ENCODE peak calls at places on chromosome 4, in seven cellular contexts. X, Z, C, O, Y, P and L are unnamed samples.

GRCh38 chr4:158535130-158535614 is 13.5 kb downstream of the RXFP1 start:
- DNase-seq in Z (no peak), X (no peak), Y (no peak), P (no peak), O (peak), C (no peak), L (no peak)

GRCh38 chr4:144782345-144782744 is 136.4 kb downstream of the HHIP start:
- DNase-seq in X (no peak), P (no peak), C (no peak), Y (no peak), Z (no peak), O (peak), L (no peak)

GRCh38 chr4:187309456-187309855 is 585.8 kb upstream of the FAT1 start:
- DNase-seq in O (no peak), Y (no peak), X (no peak), P (no peak), Z (no peak), C (no peak), L (no peak)

GRCh38 chr4:138558886-138559285 is 316.7 kb upstream of the SLC7A11 start:
- DNase-seq in Y (no peak), C (no peak), O (no peak), P (no peak), Z (no peak), X (no peak), L (no peak)

GRCh38 chr4:107974523-107974922 is 15.2 kb upstream of the HADH start:
- DNase-seq in X (no peak), P (no peak), C (no peak), O (no peak), Z (no peak), Y (no peak), L (no peak)

GRCh38 chr4:8761167-8761823 is 110.3 kb downstream of the HMX1 start:
- DNase-seq in Y (no peak), C (no peak), X (no peak), P (no peak), O (no peak), Z (no peak), L (no peak)

GRCh38 chr4:103012085-103012484 is 7.4 kb downstream of the SLC9B1 start:
- DNase-seq in C (no peak), P (no peak), O (peak), X (no peak), Y (no peak), Z (no peak), L (no peak)

GRCh38 chr4:126733301-126733700 is 899.5 kb upstream of the INTU start:
- DNase-seq in P (no peak), O (no peak), Z (no peak), Y (no peak), X (no peak), C (no peak), L (no peak)

GRCh38 chr4:173752610-173753009 is 222.6 kb upstream of the HAND2 start:
- DNase-seq in P (no peak), X (peak), C (no peak), O (peak), Z (peak), Y (peak), L (no peak)

GRCh38 chr4:8662776-8663175 is 70.2 kb downstream of the CPZ start:
- DNase-seq in Y (no peak), P (no peak), O (no peak), X (no peak), Z (no peak), C (no peak), L (no peak)

GRCh38 chr4:126191536-126191935 is 876.8 kb downstream of the FAT4 start:
- DNase-seq in O (no peak), Y (no peak), C (no peak), X (no peak), P (no peak), Z (no peak), L (no peak)

GRCh38 chr4:54728342-54728741 is 70.6 kb downstream of the KIT start:
- DNase-seq in C (no peak), P (no peak), Y (no peak), O (no peak), X (no peak), Z (no peak), L (no peak)

GRCh38 chr4:174041555-174042110 is 241.8 kb downstream of the FBXO8 start:
- DNase-seq in Y (no peak), C (no peak), P (no peak), Z (peak), X (no peak), O (no peak), L (no peak)

GRCh38 chr4:144646523-144647094 is 653 bp downstream of the HHIP start:
- DNase-seq in C (no peak), Z (peak), O (peak), X (no peak), P (no peak), Y (peak), L (no peak)

GRCh38 chr4:113270520-113271319 is 221.3 kb downstream of the ANK2 start:
- DNase-seq in C (no peak), Y (no peak), Z (peak), P (no peak), O (no peak), X (no peak), L (no peak)

GRCh38 chr4:1329408-1330371 is 17.3 kb upstream of the UVSSA start:
- DNase-seq in Y (no peak), Z (no peak), P (no peak), X (no peak), C (no peak), O (no peak), L (no peak)

GRCh38 chr4:14143892-14144291 is 516.4 kb upstream of the BOD1L1 start:
- DNase-seq in P (no peak), Y (no peak), X (peak), C (no peak), O (no peak), Z (peak), L (no peak)

GRCh38 chr4:44256414-44256813 is 192.2 kb downstream of the KCTD8 start:
- DNase-seq in Y (no peak), P (no peak), C (no peak), O (no peak), X (no peak), Z (peak), L (no peak)

GRCh38 chr4:6137027-6137746 is 63.2 kb downstream of the JAKMIP1 start:
- DNase-seq in C (no peak), Z (peak), Y (no peak), X (no peak), O (no peak), P (no peak), L (no peak)

GRCh38 chr4:6137747-6138135 is 62.6 kb downstream of the JAKMIP1 start:
- DNase-seq in X (no peak), Y (no peak), O (no peak), C (no peak), Z (no peak), P (no peak), L (no peak)

DNA sequence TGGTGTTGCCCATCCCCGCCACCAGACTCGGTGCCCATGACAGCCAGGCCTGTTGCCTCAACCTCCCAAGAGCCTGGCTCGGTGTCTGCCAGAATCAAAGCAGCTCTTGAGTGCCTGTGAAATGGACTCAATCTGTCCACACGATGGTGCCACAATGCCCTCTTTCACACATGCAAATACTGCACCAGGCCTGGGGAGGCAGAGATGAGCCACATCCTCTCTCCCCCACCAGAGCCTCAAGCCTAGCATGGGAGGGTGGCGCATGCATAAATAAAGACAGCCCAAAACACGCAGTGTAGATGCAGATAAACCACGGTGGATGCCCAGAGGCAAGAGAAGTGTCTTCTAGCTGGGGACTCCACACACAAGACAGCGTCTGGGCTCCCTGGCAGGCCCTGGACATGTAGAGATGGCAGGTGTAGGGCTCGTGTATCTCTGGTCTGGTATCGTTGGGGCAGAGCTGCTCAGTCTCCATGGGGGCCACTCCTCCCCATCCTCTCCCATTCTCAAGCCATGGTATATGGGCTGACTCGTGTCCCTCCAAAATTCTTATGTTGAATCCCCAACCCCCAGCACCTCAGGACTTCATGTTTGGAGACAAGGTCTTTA is 65.6 kb downstream of the JAKMIP1 start:
- DNase-seq in Z (peak), C (no peak), Y (no peak), O (no peak), P (no peak), X (peak), L (no peak)
- TF ChIP-seq CTCF in Z (peak), C (no peak), Y (no peak), O (no peak), P (no peak), X (peak), L (no peak)

GRCh38 chr4:2441393-2442174 is 22.8 kb downstream of the CFAP99 start:
- DNase-seq in C (peak), Y (peak), Z (peak), X (peak), P (peak), O (peak), L (no peak)
- TF ChIP-seq CTCF in C (peak), Y (peak), Z (peak), X (peak), P (peak), O (peak), L (peak)

GRCh38 chr4:152991361-152991760 is 55.2 kb downstream of the FHDC1 start:
- DNase-seq in Z (no peak), Y (no peak), X (peak), O (no peak), C (no peak), P (no peak), L (no peak)
- TF ChIP-seq CTCF in Z (no peak), Y (no peak), X (no peak), O (no peak), C (no peak), P (no peak), L (no peak)

DNA sequence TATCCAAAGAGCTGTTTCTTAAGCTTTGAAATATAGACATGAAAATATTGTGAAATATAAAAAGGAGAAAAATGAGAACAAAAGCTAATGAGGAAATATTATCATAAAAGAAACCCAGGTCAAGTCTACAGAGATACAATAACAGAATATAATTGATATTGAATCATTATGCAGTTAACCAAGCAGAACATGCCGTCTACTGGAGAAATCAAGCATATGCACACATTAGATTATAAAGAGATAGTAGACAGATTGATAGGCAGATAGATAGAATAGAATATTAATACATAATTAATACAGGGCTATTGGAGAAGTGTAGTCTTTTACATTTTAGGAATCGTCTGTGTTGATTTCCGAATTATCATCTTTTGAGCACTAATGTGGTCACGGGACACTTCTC is 208.5 kb downstream of the EPHA5 start:
- DNase-seq in X (no peak), O (no peak), C (no peak), Z (no peak), Y (no peak), P (no peak), L (no peak)
- TF ChIP-seq CTCF in X (no peak), O (no peak), C (no peak), Z (no peak), Y (no peak), P (no peak), L (no peak)

GRCh38 chr4:148415500-148415899 is 26.7 kb downstream of the NR3C2 start:
- DNase-seq in P (no peak), X (peak), Y (no peak), O (peak), C (no peak), Z (no peak), L (no peak)
- TF ChIP-seq CTCF in P (no peak), X (peak), Y (no peak), O (no peak), C (no peak), Z (no peak), L (no peak)

GRCh38 chr4:22869235-22869634 is 176.5 kb downstream of the GBA3 start:
- DNase-seq in C (no peak), X (no peak), P (no peak), Z (peak), Y (no peak), O (no peak), L (no peak)
- TF ChIP-seq CTCF in C (no peak), X (peak), P (no peak), Z (peak), Y (no peak), O (no peak), L (no peak)

DNA sequence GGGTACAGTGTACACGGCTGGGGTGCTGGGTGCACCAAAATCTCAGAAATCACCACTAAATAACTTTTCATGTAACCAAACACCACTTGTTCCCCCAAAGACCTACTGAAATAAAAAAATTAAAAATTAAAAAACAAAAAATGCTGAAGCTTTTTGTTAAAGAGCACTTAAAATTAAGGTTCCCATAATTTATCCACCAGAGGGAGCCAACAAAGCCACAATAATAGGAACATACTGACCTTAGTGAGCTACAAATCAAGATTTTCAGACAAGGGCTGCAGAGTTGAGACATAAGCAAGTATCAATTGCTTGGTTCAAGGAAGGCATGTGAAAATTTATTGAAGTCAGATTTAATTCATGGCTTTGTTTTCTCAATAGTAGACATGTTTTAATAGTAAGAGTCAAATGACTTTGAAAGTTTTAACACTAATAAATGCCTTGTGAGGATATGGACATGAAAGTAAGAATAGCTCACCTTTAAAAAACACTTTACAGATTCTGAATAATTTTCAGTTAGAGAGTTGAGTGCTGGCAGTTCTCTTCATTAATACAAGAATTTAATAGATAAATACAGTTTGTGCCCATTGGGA is 43.0 kb upstream of the SCOC start:
- DNase-seq in C (no peak), O (peak), Y (no peak), Z (peak), X (peak), P (no peak), L (no peak)
- TF ChIP-seq CTCF in C (peak), O (peak), Y (peak), Z (peak), X (peak), P (no peak), L (peak)

GRCh38 chr4:37243722-37244582 is 591 bp upstream of the NWD2 start:
- DNase-seq in Y (peak), C (peak), X (no peak), Z (peak), O (no peak), P (no peak), L (peak)
- TF ChIP-seq CTCF in Y (peak), C (peak), X (no peak), Z (peak), O (no peak), P (no peak), L (no peak)

GRCh38 chr4:85127653-85128052 is 161.2 kb upstream of the WDFY3 start:
- DNase-seq in Y (peak), P (no peak), X (peak), Z (peak), C (no peak), O (no peak), L (no peak)
- TF ChIP-seq CTCF in Y (peak), P (peak), X (peak), Z (peak), C (peak), O (peak), L (peak)

GRCh38 chr4:73620115-73620792 is at the start of gene RASSF6:
- DNase-seq in Z (peak), Y (peak), X (peak), O (no peak), P (no peak), C (peak), L (no peak)

GRCh38 chr4:73615613-73616012 is 4.6 kb downstream of the RASSF6 start:
- DNase-seq in O (no peak), Z (peak), P (no peak), X (peak), Y (no peak), C (no peak), L (no peak)

GRCh38 chr4:73619351-73619750 is 885 bp downstream of the RASSF6 start:
- DNase-seq in Z (no peak), O (no peak), P (no peak), C (no peak), Y (no peak), X (peak), L (no peak)

GRCh38 chr4:73614468-73614867 is 5.8 kb downstream of the RASSF6 start:
- DNase-seq in X (no peak), C (no peak), Z (no peak), O (no peak), P (no peak), Y (no peak), L (no peak)

GRCh38 chr4:73617256-73617655 is 3.0 kb downstream of the RASSF6 start:
- DNase-seq in X (peak), C (no peak), Z (peak), O (no peak), Y (no peak), P (no peak), L (no peak)
- TF ChIP-seq CTCF in X (peak), C (no peak), Z (no peak), O (no peak), Y (no peak), P (no peak), L (no peak)